ENCODE peak calls at places on chromosomes 3 and 15, in seven cellular contexts. T is GM13977, O is endothelial cell, M is astrocyte of the spinal cord, R is ovary, E is OCI-LY7, I is adrenal gland. W is an unnamed sample.

GRCh38 chr15:36527512-36528162 is 51.8 kb upstream of the CDIN1 start:
- DNase-seq in M (no peak), O (no peak), T (no peak), I (no peak), R (no peak), E (no peak), W (no peak)

GRCh38 chr15:22915866-22916515 is 64.2 kb downstream of the CYFIP1 start:
- DNase-seq in M (no peak), T (no peak), R (no peak), O (no peak), E (no peak), I (no peak), W (no peak)

GRCh38 chr3:86234516-86235254 is 756.3 kb downstream of the VGLL3 start:
- DNase-seq in E (no peak), O (no peak), R (no peak), T (no peak), M (no peak), I (no peak), W (no peak)

GRCh38 chr3:15858547-15859506 is 61.0 kb upstream of the ANKRD28 start:
- DNase-seq in I (peak), E (peak), M (no peak), T (peak), O (peak), R (peak), W (peak)

GRCh38 chr3:77254967-77255831 is 215.3 kb downstream of the ROBO2 start:
- DNase-seq in I (peak), M (peak), R (peak), T (peak), O (peak), E (peak), W (peak)

GRCh38 chr3:24900202-24900601 is 405.6 kb upstream of the THRB start:
- DNase-seq in R (no peak), T (no peak), O (no peak), M (no peak), E (no peak), I (no peak), W (no peak)

GRCh38 chr15:45409596-45409995 is 31.3 kb upstream of the GATM start:
- DNase-seq in O (no peak), I (no peak), T (no peak), M (no peak), E (no peak), R (no peak), W (no peak)

GRCh38 chr3:193030276-193030675 is 112.6 kb upstream of the MB21D2 start:
- DNase-seq in O (no peak), T (no peak), M (peak), R (no peak), I (no peak), E (no peak), W (no peak)

GRCh38 chr3:125331243-125331642 is 43.9 kb downstream of the ZNF148 start:
- DNase-seq in M (peak), I (no peak), R (no peak), T (no peak), E (no peak), O (no peak), W (no peak)

GRCh38 chr15:79381593-79381992 is 50.5 kb upstream of the MINAR1 start:
- DNase-seq in I (no peak), M (no peak), E (no peak), R (no peak), O (no peak), T (no peak), W (no peak)

GRCh38 chr15:77144492-77145070 is 73.7 kb upstream of the TSPAN3 start:
- DNase-seq in O (no peak), M (peak), I (no peak), E (no peak), T (no peak), R (no peak), W (no peak)

GRCh38 chr3:193872265-193872753 is 263.6 kb upstream of the HES1 start:
- DNase-seq in T (peak), M (peak), O (no peak), R (no peak), E (peak), I (no peak), W (peak)

GRCh38 chr15:96234109-96234892 is 96.2 kb upstream of the NR2F2 start:
- DNase-seq in R (no peak), T (no peak), E (no peak), M (no peak), I (peak), O (no peak), W (no peak)

GRCh38 chr15:80183886-80184285 is 31.1 kb downstream of the FAH start:
- DNase-seq in E (no peak), R (no peak), T (no peak), O (peak), I (no peak), M (no peak), W (no peak)

GRCh38 chr3:66449411-66449931 is 51.4 kb downstream of the LRIG1 start:
- DNase-seq in R (no peak), T (no peak), E (no peak), M (no peak), I (no peak), O (no peak), W (no peak)

GRCh38 chr15:53589526-53590057 is 169.9 kb downstream of the WDR72 start:
- DNase-seq in M (no peak), E (no peak), O (no peak), I (no peak), R (no peak), T (no peak), W (no peak)

GRCh38 chr15:32677238-32677750 is 35.8 kb downstream of the SCG5 start:
- DNase-seq in O (no peak), I (no peak), T (no peak), M (no peak), R (no peak), E (no peak), W (no peak)

GRCh38 chr3:128456776-128457715 is 9.6 kb downstream of the DNAJB8 start:
- DNase-seq in I (no peak), O (no peak), R (no peak), E (no peak), T (no peak), M (no peak), W (no peak)

GRCh38 chr3:31544634-31545033 is 11.9 kb downstream of the STT3B start:
- DNase-seq in O (no peak), E (no peak), M (no peak), T (no peak), I (peak), R (no peak), W (no peak)

GRCh38 chr3:119690043-119690656 is 12.7 kb upstream of the CFAP91 start:
- DNase-seq in R (no peak), E (peak), M (peak), I (no peak), O (no peak), T (no peak), W (no peak)

GRCh38 chr3:150180349-150180748 is 209.7 kb upstream of the PFN2 start:
- DNase-seq in I (no peak), M (peak), R (no peak), E (no peak), O (no peak), T (no peak), W (no peak)

GRCh38 chr3:150183619-150184425 is 213.1 kb upstream of the PFN2 start:
- DNase-seq in O (peak), M (peak), I (peak), T (peak), R (peak), E (peak), W (peak)

GRCh38 chr3:150179330-150179729 is 208.6 kb upstream of the PFN2 start:
- DNase-seq in R (no peak), O (no peak), M (no peak), I (no peak), E (no peak), T (no peak), W (no peak)

GRCh38 chr3:150184426-150185071 is 213.9 kb upstream of the PFN2 start:
- DNase-seq in T (no peak), I (no peak), O (no peak), R (no peak), M (peak), E (no peak), W (no peak)
- TF ChIP-seq CTCF in T (no peak), I (no peak), O (no peak), R (no peak), M (no peak), E (no peak), W (peak)

DNA sequence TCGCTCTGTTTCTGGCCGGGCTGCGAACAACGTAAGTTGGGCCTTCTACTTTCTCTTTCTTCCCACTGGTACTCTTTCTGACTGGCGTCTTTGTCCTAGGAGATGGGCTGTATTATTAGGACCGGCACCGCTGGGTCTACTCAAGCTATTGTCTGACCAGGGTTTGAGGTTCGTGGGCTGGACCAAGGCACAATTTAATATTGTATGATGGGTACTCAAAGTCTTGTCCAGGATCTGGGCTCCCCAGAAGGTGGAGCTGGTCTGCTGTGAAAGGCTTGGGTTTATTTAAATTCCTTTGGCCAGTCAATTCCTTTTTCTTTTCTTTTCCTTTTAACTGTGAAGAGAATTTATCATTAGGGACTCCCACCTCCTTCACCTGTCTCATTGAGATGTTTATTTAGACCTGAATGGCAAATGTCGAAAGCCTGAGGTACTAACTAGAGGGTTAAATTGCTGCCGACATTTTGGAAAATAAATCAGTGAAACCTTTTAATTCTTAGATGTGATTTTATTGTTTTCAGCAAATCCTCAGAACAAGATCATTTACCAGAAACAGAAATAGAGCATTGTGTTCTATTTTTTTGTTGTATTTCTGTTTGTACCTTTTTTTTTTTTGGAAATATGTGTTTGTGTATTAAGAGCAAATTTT is 410 bp downstream of the LRRC49 start:
- DNase-seq in E (no peak), M (peak), O (peak), R (peak), T (no peak), I (no peak), W (no peak)
- TF ChIP-seq CTCF in E (peak), M (peak), O (no peak), R (peak), T (peak), I (no peak), W (no peak)

DNA sequence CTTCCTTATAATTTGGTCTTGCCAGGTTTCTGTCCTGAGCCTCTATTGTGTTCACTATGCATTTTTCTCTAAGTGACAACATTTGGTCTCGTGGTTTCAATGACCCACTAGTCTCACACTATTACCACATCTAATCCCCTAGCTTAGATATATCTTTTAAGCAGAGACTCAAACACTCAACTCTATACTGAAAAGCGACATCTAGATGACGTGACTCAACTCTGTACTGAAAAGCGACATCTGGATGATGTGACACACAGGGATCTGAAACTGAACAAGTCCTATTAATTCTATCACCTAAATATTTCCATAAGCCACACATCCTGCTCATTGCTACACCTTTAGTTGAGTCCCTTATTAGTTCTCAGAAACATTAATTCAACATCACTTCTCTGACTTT is 141.7 kb upstream of the MBNL1 start:
- DNase-seq in E (no peak), O (no peak), M (no peak), I (no peak), T (peak), R (no peak), W (peak)
- TF ChIP-seq CTCF in E (no peak), O (no peak), M (no peak), I (no peak), T (no peak), R (no peak), W (no peak)

DNA sequence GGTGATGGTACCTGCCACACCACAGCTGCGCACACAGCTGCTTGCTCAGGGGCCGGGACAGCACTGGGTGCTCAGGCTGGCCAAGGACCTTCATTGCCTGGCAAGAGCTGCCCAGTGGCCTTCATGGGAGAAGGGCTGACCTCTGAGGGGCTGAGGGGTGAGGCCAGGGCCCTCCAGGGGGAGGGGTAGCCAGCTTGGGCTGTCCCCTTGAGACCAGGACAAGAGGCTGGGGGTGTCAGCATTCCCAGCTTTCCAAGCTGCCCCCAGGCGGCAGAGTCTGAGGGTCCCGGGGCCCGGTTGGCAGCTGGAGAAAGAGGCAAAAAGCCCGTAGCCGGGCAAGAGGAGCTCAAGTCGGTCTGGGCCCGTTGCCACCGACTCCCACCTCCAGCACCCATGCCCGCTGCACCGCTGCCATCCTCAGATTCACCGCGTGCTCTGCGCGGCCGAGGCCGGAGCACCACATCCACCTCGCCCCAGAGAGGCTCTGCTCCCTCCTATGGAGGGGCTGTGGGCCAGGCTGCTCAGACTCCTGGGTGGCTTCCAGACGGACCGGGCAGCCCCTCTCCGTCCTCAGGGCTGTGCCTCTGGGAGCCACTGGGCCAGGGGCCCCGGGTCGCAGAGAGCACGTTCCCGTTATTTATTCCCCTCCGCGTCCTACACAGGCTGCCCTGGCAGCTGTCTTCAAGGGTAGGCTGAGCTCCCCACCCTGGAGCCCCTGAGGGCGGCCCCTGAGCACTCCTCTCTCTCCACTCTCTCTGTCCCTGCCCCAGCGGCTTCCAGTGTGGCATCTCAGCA is 51.5 kb downstream of the PLXNA1 start:
- DNase-seq in M (no peak), O (no peak), T (no peak), R (peak), E (no peak), I (no peak), W (no peak)
- TF ChIP-seq CTCF in M (no peak), O (no peak), T (no peak), R (no peak), E (no peak), I (no peak), W (no peak)

DNA sequence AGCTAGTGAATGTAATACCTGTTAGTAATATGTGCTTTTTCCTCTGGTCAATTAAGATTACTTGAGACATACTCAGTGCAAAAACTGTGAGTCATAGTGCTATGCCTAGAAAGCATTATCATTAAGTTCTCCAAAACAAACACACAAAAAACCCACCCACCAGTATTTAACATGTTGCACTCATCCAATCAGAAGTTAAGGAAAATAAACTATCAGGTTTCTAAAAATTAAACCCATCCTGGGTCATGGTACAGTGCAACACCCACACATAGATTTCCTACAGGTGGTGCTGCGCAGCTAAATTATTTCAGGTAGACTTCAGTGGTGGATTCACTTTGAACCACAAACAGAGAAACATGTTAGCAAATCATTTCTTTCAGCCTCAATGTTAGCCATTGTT is 264.4 kb upstream of the VEPH1 start:
- DNase-seq in T (no peak), M (peak), I (no peak), R (no peak), O (no peak), E (no peak), W (no peak)
- TF ChIP-seq CTCF in T (no peak), M (no peak), I (no peak), R (no peak), O (no peak), E (no peak), W (no peak)

GRCh38 chr3:159586587-159587202 is 401.9 kb upstream of the IL12A start:
- DNase-seq in R (no peak), E (no peak), M (peak), O (peak), I (no peak), T (no peak), W (no peak)
- TF ChIP-seq CTCF in R (no peak), E (peak), M (peak), O (peak), I (no peak), T (peak), W (no peak)

GRCh38 chr3:28349397-28350000 is 875 bp upstream of the AZI2 start:
- DNase-seq in M (no peak), E (no peak), T (no peak), O (no peak), I (no peak), R (no peak), W (no peak)
- TF ChIP-seq CTCF in M (peak), E (no peak), T (no peak), O (no peak), I (no peak), R (no peak), W (no peak)

GRCh38 chr3:141575879-141576743 is 89.3 kb downstream of the RASA2 start:
- DNase-seq in T (peak), R (no peak), M (peak), E (peak), O (no peak), I (no peak), W (no peak)
- TF ChIP-seq CTCF in T (peak), R (no peak), M (peak), E (peak), O (no peak), I (peak), W (peak)

W was measured in activated CD8-positive, alpha-beta T cell treated with anti-CD3 and anti-CD28 coated beads for 36 hours.